ENCODE peak calls at places on chromosome 14, in seven cellular contexts. F is uterus; U is T-cell; H is activated T-helper 1 cell treated with Interleukin-2 at 50 U/mL for 16 hours; L is CD8-positive, alpha-beta T cell; Z is memory B cell; A is activated CD8-positive, alpha-beta memory T cell treated with anti-CD3 and anti-CD28 coated beads for 24 hours. K is an unnamed sample.

GRCh38 chr14:21917699-21918436 is 244.2 kb upstream of the OR4E1 start:
- DNase-seq in F (no peak), U (peak; percentile 59), H (peak; percentile 20), L (peak; percentile 40), Z (peak; percentile 57), A (peak; percentile 59), K (no peak)

GRCh38 chr14:30790827-30791226 is 83.5 kb upstream of the COCH start:
- DNase-seq in F (no peak), U (no peak), H (no peak), L (no peak), Z (no peak), A (no peak), K (no peak)

GRCh38 chr14:75041613-75042012 is 9.7 kb downstream of the MLH3 start:
- DNase-seq in F (no peak), U (no peak), H (no peak), L (no peak), Z (no peak), A (no peak), K (no peak)

GRCh38 chr14:52950898-52951729 is at the start of gene FERMT2:
- DNase-seq in F (peak; percentile 93), U (no peak), H (no peak), L (no peak), Z (no peak), A (peak; percentile 62), K (peak; percentile 94)

GRCh38 chr14:77641534-77642341 is 25.3 kb upstream of the SPTLC2 start:
- DNase-seq in F (peak; percentile 74), U (peak; percentile 61), H (peak; percentile 52), L (peak; percentile 56), Z (peak; percentile 42), A (peak; percentile 85), K (peak; percentile 83)

GRCh38 chr14:34029921-34030334 is 79.1 kb upstream of the EGLN3 start:
- DNase-seq in F (peak; percentile 79), U (no peak), H (no peak), L (no peak), Z (no peak), A (no peak), K (peak; percentile 58)

GRCh38 chr14:79285263-79285662 is 926.0 kb downstream of the DIO2 start:
- DNase-seq in F (no peak), U (no peak), H (no peak), L (no peak), Z (no peak), A (no peak), K (no peak)

GRCh38 chr14:70753518-70753953 is 55.8 kb downstream of the MAP3K9 start:
- DNase-seq in F (no peak), U (no peak), H (no peak), L (no peak), Z (no peak), A (no peak), K (no peak)

GRCh38 chr14:87156878-87157277 is 836.1 kb downstream of the GALC start:
- DNase-seq in F (no peak), U (no peak), H (no peak), L (no peak), Z (no peak), A (no peak), K (no peak)

GRCh38 chr14:20632448-20632830 is 9.1 kb downstream of the OR6S1 start:
- DNase-seq in F (no peak), U (no peak), H (no peak), L (no peak), Z (peak; percentile 19), A (peak; percentile 81), K (no peak)

GRCh38 chr14:99524804-99525698 is 43.8 kb downstream of the CCNK start:
- DNase-seq in F (no peak), U (peak; percentile 18), H (no peak), L (no peak), Z (no peak), A (no peak), K (peak; percentile 10)

GRCh38 chr14:68682166-68683103 is 110.4 kb downstream of the ZFP36L1 start:
- DNase-seq in F (peak; percentile 59), U (peak; percentile 6), H (peak; percentile 28), L (no peak), Z (peak; percentile 49), A (no peak), K (no peak)

GRCh38 chr14:54610051-54610977 is 43.4 kb downstream of the SAMD4A start:
- DNase-seq in F (no peak), U (no peak), H (no peak), L (no peak), Z (no peak), A (no peak), K (no peak)

GRCh38 chr14:77459072-77459723 is 1.3 kb downstream of the AHSA1 start:
- DNase-seq in F (no peak), U (peak; percentile 57), H (peak; percentile 15), L (peak; percentile 26), Z (peak; percentile 42), A (peak; percentile 74), K (no peak)

K was measured in psoas muscle.